ENCODE peak calls at places on chromosomes 12 and 14, in six cellular contexts. S is upper lobe of left lung; Q is activated CD4-positive, alpha-beta T cell treated with anti-CD3 and anti-CD28 coated beads for 24 hours; D is stimulated activated CD4-positive, alpha-beta T cell treated with anti-CD3 and anti-CD28 coated beads, Interleukin-2, amount 100 ng/mL, for 24 hours; H is activated gamma-delta T cell treated with anti-CD3 and anti-CD28 coated beads, Interleukin-2, amount 50 U/mL, for 16 hours; W is CD8-positive, alpha-beta T cell. K is an unnamed sample.

GRCh38 chr14:53953828-53954550 is 2.6 kb downstream of the BMP4 start:
- DNase-seq in D (peak), Q (no peak), W (no peak), S (peak), H (no peak), K (peak)

GRCh38 chr14:106691601-106692291 is 1165.4 kb downstream of the TMEM121 start:
- DNase-seq in D (peak), H (peak), Q (peak), S (peak), W (peak), K (no peak)

GRCh38 chr12:38282886-38283285 is 33.7 kb upstream of the ALG10B start:
- DNase-seq in H (no peak), S (no peak), W (no peak), Q (no peak), D (no peak), K (peak)

GRCh38 chr12:54993181-54993835 is 8.7 kb upstream of the TESPA1 start:
- DNase-seq in H (peak), D (peak), W (peak), S (no peak), Q (peak), K (peak)

GRCh38 chr14:95173518-95173917 is 16.2 kb upstream of the DICER1 start:
- DNase-seq in W (no peak), S (no peak), D (no peak), Q (no peak), H (no peak), K (no peak)

GRCh38 chr12:113239811-113240331 is 18.6 kb downstream of the TPCN1 start:
- DNase-seq in Q (no peak), S (no peak), D (no peak), H (no peak), W (no peak), K (no peak)

GRCh38 chr12:54251667-54252284 is 28.1 kb downstream of the CBX5 start:
- DNase-seq in D (no peak), S (no peak), Q (no peak), H (peak), W (no peak), K (peak)

GRCh38 chr12:112285600-112286401 is 96.4 kb downstream of the HECTD4 start:
- DNase-seq in Q (no peak), W (no peak), S (no peak), D (no peak), H (no peak), K (no peak)

GRCh38 chr12:125111403-125111802 is 46.2 kb downstream of the AACS start:
- DNase-seq in H (no peak), D (no peak), Q (no peak), S (no peak), W (no peak), K (no peak)

GRCh38 chr12:31207799-31208465 is 118.0 kb downstream of the SINHCAF start:
- DNase-seq in Q (no peak), H (no peak), W (no peak), S (no peak), D (no peak), K (no peak)

GRCh38 chr12:13220848-13221247 is 24.3 kb downstream of the EMP1 start:
- DNase-seq in D (no peak), Q (no peak), S (no peak), H (no peak), W (no peak), K (no peak)

GRCh38 chr14:60565211-60565610 is 56.3 kb downstream of the SIX6 start:
- DNase-seq in D (no peak), W (no peak), Q (no peak), H (no peak), S (no peak), K (peak)

GRCh38 chr12:14716848-14717444 is 20.5 kb upstream of the GUCY2C start:
- DNase-seq in S (no peak), W (peak), Q (no peak), D (peak), H (peak), K (peak)

GRCh38 chr12:94795520-94795919 is 145.2 kb upstream of the TMCC3 start:
- DNase-seq in W (no peak), Q (no peak), D (no peak), S (no peak), H (no peak), K (peak)

GRCh38 chr14:94193776-94194175 is 19.7 kb downstream of the PPP4R4 start:
- DNase-seq in Q (no peak), S (no peak), H (no peak), W (no peak), D (no peak), K (no peak)

GRCh38 chr14:36661506-36662257 is at the start of gene PAX9:
- DNase-seq in H (no peak), S (peak), D (no peak), Q (no peak), W (no peak), K (peak)

GRCh38 chr12:49198431-49199155 is 9.7 kb upstream of the TUBA1A start:
- DNase-seq in D (no peak), S (no peak), Q (no peak), W (no peak), H (no peak), K (peak)

GRCh38 chr12:126055521-126055920 is 990.3 kb downstream of the AACS start:
- DNase-seq in H (no peak), D (no peak), Q (no peak), W (no peak), S (no peak), K (no peak)

GRCh38 chr12:96036765-96037455 is 1.5 kb upstream of the LTA4H start:
- DNase-seq in Q (no peak), W (no peak), D (no peak), S (no peak), H (no peak), K (no peak)

GRCh38 chr14:98741523-98741922 is 530.5 kb downstream of the BCL11B start:
- DNase-seq in D (no peak), W (no peak), H (no peak), Q (no peak), S (no peak), K (no peak)

GRCh38 chr14:64253672-64254071 is 40.5 kb downstream of the ESR2 start:
- DNase-seq in S (no peak), H (no peak), Q (no peak), D (no peak), W (no peak), K (no peak)

GRCh38 chr12:62977419-62977818 is 42.5 kb upstream of the PPM1H start:
- DNase-seq in W (no peak), S (no peak), H (no peak), Q (no peak), D (no peak), K (no peak)

GRCh38 chr14:24814944-24815343 is 181.0 kb upstream of the GZMB start:
- DNase-seq in Q (no peak), H (no peak), D (no peak), S (no peak), W (no peak), K (no peak)

GRCh38 chr14:35052637-35053036 is 6.6 kb downstream of the FAM177A1 start:
- DNase-seq in D (no peak), Q (no peak), S (no peak), W (no peak), H (no peak), K (no peak)

K was measured in ACHN.